ENCODE peak calls at places on chromosomes 4 and X, in six cellular contexts. D, G, B, I, K and Q are unnamed samples.

GRCh38 chr4:3234171-3235029 is 14.6 kb upstream of the MSANTD1 start:
- DNase-seq in D (no peak), G (no peak), B (no peak), I (no peak), K (no peak), Q (peak)

GRCh38 chr4:76055421-76055820 is 19.1 kb upstream of the ART3 start:
- DNase-seq in D (no peak), G (no peak), B (no peak), I (no peak), K (no peak), Q (no peak)

GRCh38 chr4:139988863-139989765 is 164.9 kb downstream of the MAML3 start:
- DNase-seq in D (no peak), G (no peak), B (peak), I (peak), K (no peak), Q (no peak)

GRCh38 chr4:712916-713632 is 7.4 kb downstream of the PCGF3 start:
- DNase-seq in D (no peak), G (no peak), B (no peak), I (no peak), K (no peak), Q (no peak)

GRCh38 chr4:1207603-1208265 is 35.4 kb upstream of the SPON2 start:
- DNase-seq in D (no peak), G (peak), B (peak), I (no peak), K (no peak), Q (peak)

GRCh38 chr4:105194328-105195231 is 47.9 kb downstream of the TET2 start:
- DNase-seq in D (no peak), G (no peak), B (peak), I (no peak), K (peak), Q (no peak)

GRCh38 chr4:52643846-52644245 is 15.3 kb downstream of the USP46 start:
- DNase-seq in D (no peak), G (no peak), B (peak), I (no peak), K (no peak), Q (peak)

GRCh38 chrX:78437621-78438020 is 110.2 kb upstream of the CYSLTR1 start:
- DNase-seq in D (no peak), G (no peak), B (no peak), I (no peak), K (no peak), Q (no peak)

GRCh38 chr4:82097504-82097903 is 276.3 kb downstream of the HNRNPD start:
- DNase-seq in D (no peak), G (no peak), B (no peak), I (no peak), K (no peak), Q (no peak)

GRCh38 chr4:73533515-73534422 is 52.2 kb downstream of the AFM start:
- DNase-seq in D (no peak), G (no peak), B (no peak), I (no peak), K (no peak), Q (no peak)

GRCh38 chr4:26860922-26861433 is 337 bp downstream of the STIM2 start:
- DNase-seq in D (no peak), G (peak), B (peak), I (peak), K (no peak), Q (peak)

GRCh38 chr4:153950100-153950979 is 161.5 kb upstream of the SFRP2 start:
- DNase-seq in D (no peak), G (no peak), B (no peak), I (no peak), K (no peak), Q (no peak)

GRCh38 chrX:44042731-44043130 is 69.5 kb upstream of the NDP start:
- DNase-seq in D (no peak), G (no peak), B (peak), I (no peak), K (no peak), Q (no peak)
- TF ChIP-seq RFX5 in D (no peak), G (no peak), B (no peak), I (no peak), K (no peak), Q (no peak)

GRCh38 chr4:86031927-86032326 is 327.9 kb downstream of the MAPK10 start:
- DNase-seq in D (no peak), G (no peak), B (no peak), I (no peak), K (no peak), Q (no peak)
- H3K4me2 ChIP-seq in D (no peak), G (no peak), B (no peak), I (no peak), K (no peak), Q (no peak)

GRCh38 chrX:20038966-20039365 is 48.1 kb upstream of the BCLAF3 start:
- DNase-seq in D (no peak), G (no peak), B (no peak), I (no peak), K (no peak), Q (no peak)
- H3K27ac ChIP-seq in D (no peak), G (no peak), B (no peak), I (no peak), K (no peak), Q (no peak)

DNA sequence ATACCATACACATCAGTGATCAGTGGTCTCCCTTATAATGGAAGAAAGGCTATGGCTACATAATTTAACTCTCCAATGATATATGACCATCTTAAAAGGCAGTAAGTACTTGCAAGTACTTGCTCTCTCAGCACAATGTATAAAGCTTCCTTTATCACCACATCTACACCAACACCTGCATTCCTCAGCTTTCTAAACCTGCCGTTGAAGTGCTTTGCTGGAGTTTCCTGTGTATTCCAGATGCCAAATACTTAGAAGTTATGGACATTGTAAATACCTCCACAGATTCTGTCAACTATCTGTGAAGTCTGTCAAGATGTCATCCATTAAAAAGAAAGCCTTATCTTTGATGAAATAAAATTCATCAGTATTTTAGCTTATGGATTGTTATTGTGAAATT is 335.0 kb upstream of the GALNTL6 start:
- DNase-seq in D (no peak), G (no peak), B (no peak), I (no peak), K (no peak), Q (no peak)
- TF ChIP-seq RFX5 in D (no peak), G (no peak), B (no peak), I (no peak), K (no peak), Q (no peak)

DNA sequence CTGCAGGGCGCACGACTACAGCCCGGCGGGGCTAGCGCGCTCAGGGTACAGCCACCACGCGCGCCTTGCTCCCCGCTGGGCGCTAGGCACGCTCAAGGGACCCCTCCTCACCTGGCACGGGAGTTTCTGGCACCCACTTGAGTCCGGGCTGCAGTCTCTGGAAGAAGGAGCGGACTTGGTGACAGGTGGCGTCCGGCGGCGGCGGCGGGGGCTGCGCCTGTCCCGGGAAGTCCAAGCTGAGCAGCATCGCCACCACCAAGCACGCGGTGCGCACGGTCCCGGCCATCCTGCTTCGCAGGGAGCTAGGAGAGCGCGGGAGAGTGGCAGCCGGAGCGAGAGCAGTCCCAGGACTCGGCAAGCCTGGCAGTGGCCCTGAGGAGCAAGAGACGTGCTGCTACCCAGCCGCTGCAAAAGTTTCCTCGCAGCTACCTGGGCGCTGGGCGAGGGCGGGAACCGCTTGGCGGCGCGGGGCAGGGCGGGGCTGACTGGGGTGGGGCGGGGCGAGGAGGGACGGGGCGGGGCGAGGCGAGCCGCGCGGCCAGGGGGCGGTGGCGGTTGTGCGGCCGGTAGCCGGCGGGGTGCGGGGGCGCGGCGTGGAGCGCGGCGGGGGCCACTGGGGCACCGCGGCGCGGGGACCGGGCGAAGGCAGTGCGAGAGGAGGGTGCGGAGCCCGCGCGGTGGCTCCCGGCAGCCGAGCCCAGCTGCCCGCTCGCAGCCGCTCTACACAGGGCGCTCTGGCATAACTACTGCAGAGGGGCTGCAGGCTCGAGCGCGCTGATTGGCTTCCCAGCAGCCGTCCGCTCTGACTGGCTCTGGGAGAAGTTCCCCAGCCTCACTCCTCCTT is at the start of gene GPC3:
- DNase-seq in D (peak), G (peak), B (peak), I (peak), K (no peak), Q (peak)
- H3K4me2 ChIP-seq in D (peak), G (peak), B (no peak), I (peak), K (no peak), Q (peak)

GRCh38 chr4:84917869-84918600 is 48.5 kb downstream of the WDFY3 start:
- DNase-seq in D (no peak), G (no peak), B (no peak), I (no peak), K (no peak), Q (no peak)

GRCh38 chr4:84914686-84915395 is 51.6 kb downstream of the WDFY3 start:
- DNase-seq in D (no peak), G (no peak), B (no peak), I (no peak), K (no peak), Q (no peak)

GRCh38 chr4:84915396-84915780 is 51.1 kb downstream of the WDFY3 start:
- DNase-seq in D (no peak), G (no peak), B (peak), I (no peak), K (no peak), Q (no peak)

GRCh38 chr4:84917087-84917821 is 49.2 kb downstream of the WDFY3 start:
- DNase-seq in D (no peak), G (no peak), B (peak), I (no peak), K (no peak), Q (no peak)

GRCh38 chr4:84916233-84916632 is 50.3 kb downstream of the WDFY3 start:
- DNase-seq in D (no peak), G (no peak), B (no peak), I (no peak), K (no peak), Q (no peak)
- H3K27ac ChIP-seq in D (no peak), G (no peak), B (no peak), I (no peak), K (no peak), Q (no peak)

GRCh38 chr4:56051710-56052075 is 102.9 kb downstream of the CEP135 start:
- DNase-seq in D (no peak), G (no peak), B (no peak), I (no peak), K (no peak), Q (no peak)

GRCh38 chr4:56049428-56050212 is 100.9 kb downstream of the CEP135 start:
- DNase-seq in D (peak), G (peak), B (no peak), I (peak), K (no peak), Q (peak)

GRCh38 chr4:56050584-56050983 is 101.8 kb downstream of the CEP135 start:
- DNase-seq in D (no peak), G (no peak), B (no peak), I (no peak), K (no peak), Q (no peak)

GRCh38 chr4:56052966-56053365 is 104.2 kb downstream of the CEP135 start:
- DNase-seq in D (no peak), G (no peak), B (no peak), I (no peak), K (no peak), Q (no peak)

GRCh38 chr4:56051049-56051709 is 102.4 kb downstream of the CEP135 start:
- DNase-seq in D (no peak), G (no peak), B (no peak), I (no peak), K (no peak), Q (peak)
- TF ChIP-seq RFX5 in D (no peak), G (no peak), B (no peak), I (no peak), K (no peak), Q (peak)

DNA sequence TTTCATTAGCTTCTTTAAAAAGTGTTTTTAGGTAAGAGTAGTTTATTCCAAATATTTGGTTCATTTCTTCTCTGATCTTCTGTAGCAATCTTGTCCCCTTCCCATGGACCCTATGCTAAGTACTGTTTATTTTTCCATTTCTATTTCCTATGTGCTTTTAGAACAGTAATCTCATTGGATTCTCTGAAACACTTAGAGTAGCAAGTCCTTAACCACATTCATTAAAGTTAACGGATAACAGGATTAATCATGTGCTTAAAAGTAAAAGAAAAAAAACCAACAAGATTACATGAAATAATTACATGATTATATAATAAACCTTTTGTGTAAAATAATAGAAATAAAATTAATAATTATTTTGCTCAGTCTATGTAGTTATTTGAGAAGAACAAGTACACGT is 929.7 kb downstream of the C4orf33 start:
- DNase-seq in D (no peak), G (no peak), B (no peak), I (no peak), K (no peak), Q (no peak)
- H3K4me2 ChIP-seq in D (no peak), G (no peak), B (no peak), I (no peak), K (no peak), Q (no peak)

DNA sequence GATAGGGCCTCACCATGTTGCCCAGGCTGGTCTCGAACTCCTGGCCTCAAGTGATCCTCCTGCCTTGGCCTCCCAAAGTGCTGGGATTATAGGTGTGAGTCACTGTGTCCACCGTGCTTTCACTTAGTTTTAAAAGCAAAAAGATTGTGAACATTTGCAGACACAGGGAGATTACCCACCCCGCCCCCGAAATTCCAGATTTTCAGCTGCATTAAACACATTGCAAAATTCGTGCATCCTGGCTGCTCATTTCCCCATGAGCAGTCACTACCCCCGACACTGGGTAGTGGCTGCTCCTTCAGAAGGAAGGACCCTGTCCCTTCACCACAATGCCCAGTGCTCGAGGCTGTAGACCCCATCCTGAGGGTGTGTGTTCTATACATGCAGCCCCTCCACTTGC is 71.3 kb downstream of the SHROOM2 start:
- DNase-seq in D (no peak), G (no peak), B (no peak), I (no peak), K (no peak), Q (no peak)
- H3K27ac ChIP-seq in D (no peak), G (no peak), B (no peak), I (no peak), K (no peak), Q (no peak)